ENCODE peak calls at places on chromosomes 13 and 19, in nine cellular contexts. E is left cardiac atrium; P is hippocampal formation; N is fibroblast of pulmonary artery; Y is mucosa of descending colon; K is lower lobe of right lung; J is thoracic aorta; W is activated CD8-positive, alpha-beta memory T cell treated with anti-CD3 and anti-CD28 coated beads for 1 hour; H is stimulated activated CD4-positive, alpha-beta T cell treated with anti-CD3 and anti-CD28 coated beads, Interleukin-15, amount 100 ng/mL, for 1 hour. A is an unnamed sample.

GRCh38 chr19:57664269-57665127 is 4.2 kb upstream of the ZSCAN4 start:
- DNase-seq in E (peak), P (peak), N (peak), Y (peak), K (peak), J (no peak), W (no peak), H (no peak), A (no peak)

GRCh38 chr19:33456076-33456844 is 65.3 kb downstream of the PEPD start:
- DNase-seq in E (no peak), P (no peak), N (no peak), Y (no peak), K (peak), J (no peak), W (no peak), H (no peak), A (no peak)

GRCh38 chr13:28719656-28720055 is 886 bp upstream of the SLC46A3 start:
- DNase-seq in E (no peak), P (no peak), N (peak), Y (no peak), K (no peak), J (no peak), W (no peak), H (no peak), A (no peak)

GRCh38 chr19:4802711-4803110 is 11.2 kb downstream of the FEM1A start:
- DNase-seq in E (peak), P (no peak), N (no peak), Y (no peak), K (no peak), J (no peak), W (no peak), H (no peak), A (no peak)

GRCh38 chr19:3407556-3408516 is 41.5 kb downstream of the NFIC start:
- DNase-seq in E (peak), P (peak), N (no peak), Y (no peak), K (no peak), J (no peak), W (no peak), H (no peak), A (no peak)

GRCh38 chr19:41323023-41323422 is 13.1 kb downstream of the CCDC97 start:
- DNase-seq in E (no peak), P (no peak), N (peak), Y (no peak), K (no peak), J (no peak), W (no peak), H (no peak), A (no peak)

GRCh38 chr13:113448885-113449692 is 4.2 kb downstream of the ADPRHL1 start:
- DNase-seq in E (no peak), P (no peak), N (no peak), Y (peak), K (peak), J (no peak), W (no peak), H (peak), A (no peak)

GRCh38 chr19:1098177-1099051 is 3.2 kb upstream of the POLR2E start:
- DNase-seq in E (no peak), P (no peak), N (no peak), Y (no peak), K (peak), J (no peak), W (no peak), H (no peak), A (no peak)

GRCh38 chr13:41311607-41312500 is 787 bp downstream of the NAA16 start:
- DNase-seq in E (peak), P (peak), N (peak), Y (peak), K (peak), J (peak), W (peak), H (peak), A (no peak)

GRCh38 chr13:74795526-74795925 is 661.3 kb upstream of the KLF12 start:
- DNase-seq in E (no peak), P (peak), N (no peak), Y (no peak), K (no peak), J (no peak), W (no peak), H (no peak), A (no peak)

GRCh38 chr13:43196171-43196611 is 172.8 kb downstream of the DNAJC15 start:
- DNase-seq in E (peak), P (peak), N (peak), Y (no peak), K (no peak), J (no peak), W (no peak), H (no peak), A (no peak)

GRCh38 chr19:58518261-58519086 is 1.1 kb downstream of the ZBTB45 start:
- DNase-seq in E (no peak), P (no peak), N (no peak), Y (no peak), K (peak), J (no peak), W (no peak), H (no peak), A (no peak)

A was measured in esophagus squamous epithelium.